ENCODE peak calls at places on chromosomes 5 and 9, in six cellular contexts. W, X, T, F, N and Y are unnamed samples.

GRCh38 chr5:169281625-169282024 is 19.3 kb downstream of the SLIT3 start:
- DNase-seq in W (no peak), X (no peak), T (no peak), F (no peak), N (no peak), Y (no peak)

GRCh38 chr5:61198606-61199005 is 36.3 kb upstream of the SMIM15 start:
- DNase-seq in W (no peak), X (no peak), T (no peak), F (no peak), N (no peak), Y (no peak)

GRCh38 chr9:136565075-136565721 is 19.4 kb upstream of the NOTCH1 start:
- DNase-seq in W (peak; percentile 77), X (no peak), T (peak; percentile 68), F (no peak), N (no peak), Y (no peak)

GRCh38 chr9:112097712-112098688 is 77.1 kb downstream of the SUSD1 start:
- DNase-seq in W (peak; percentile 32), X (peak; percentile 77), T (peak; percentile 58), F (peak; percentile 75), N (peak; percentile 83), Y (peak; percentile 67)

GRCh38 chr5:61993446-61994017 is 312.5 kb upstream of the KIF2A start:
- DNase-seq in W (no peak), X (no peak), T (no peak), F (no peak), N (no peak), Y (no peak)

GRCh38 chr5:159971931-159972461 is 36.9 kb upstream of the TTC1 start:
- DNase-seq in W (peak; percentile 34), X (no peak), T (no peak), F (no peak), N (no peak), Y (no peak)

GRCh38 chr5:31383734-31384133 is 148.2 kb downstream of the DROSHA start:
- DNase-seq in W (no peak), X (peak; percentile 61), T (no peak), F (no peak), N (peak; percentile 42), Y (no peak)

GRCh38 chr5:114473541-114473940 is 111.7 kb downstream of the KCNN2 start:
- DNase-seq in W (no peak), X (peak; percentile 8), T (no peak), F (peak; percentile 21), N (no peak), Y (no peak)

GRCh38 chr5:132387649-132388117 is 18.2 kb downstream of the SLC22A5 start:
- DNase-seq in W (peak; percentile 29), X (peak; percentile 99), T (peak; percentile 81), F (peak; percentile 91), N (peak; percentile 51), Y (peak; percentile 100)

GRCh38 chr5:138829341-138829740 is 45.8 kb downstream of the LRRTM2 start:
- DNase-seq in W (no peak), X (peak; percentile 31), T (no peak), F (no peak), N (no peak), Y (no peak)

GRCh38 chr9:14906654-14907359 is 3.4 kb downstream of the FREM1 start:
- DNase-seq in W (no peak), X (no peak), T (no peak), F (no peak), N (peak; percentile 77), Y (no peak)

GRCh38 chr9:16921855-16922254 is 51.4 kb upstream of the BNC2 start:
- DNase-seq in W (no peak), X (no peak), T (no peak), F (peak; percentile 77), N (no peak), Y (no peak)

GRCh38 chr9:86943223-86943870 is 4.0 kb downstream of the GAS1 start:
- DNase-seq in W (no peak), X (no peak), T (peak; percentile 37), F (no peak), N (no peak), Y (no peak)

GRCh38 chr5:7047862-7048261 is 334.6 kb downstream of the TENT4A start:
- DNase-seq in W (no peak), X (no peak), T (no peak), F (no peak), N (no peak), Y (no peak)

GRCh38 chr9:88927510-88927909 is 63.8 kb upstream of the S1PR3 start:
- DNase-seq in W (no peak), X (no peak), T (no peak), F (no peak), N (no peak), Y (no peak)

GRCh38 chr5:174454464-174454863 is 269.9 kb upstream of the MSX2 start:
- DNase-seq in W (no peak), X (no peak), T (no peak), F (no peak), N (no peak), Y (no peak)

GRCh38 chr5:111672126-111672525 is 84.9 kb downstream of the NREP start:
- DNase-seq in W (no peak), X (no peak), T (no peak), F (no peak), N (no peak), Y (no peak)

GRCh38 chr9:121261107-121261460 is 6.9 kb upstream of the GSN start:
- DNase-seq in W (no peak), X (no peak), T (no peak), F (no peak), N (no peak), Y (no peak)

GRCh38 chr9:28779240-28779639 is 1206.0 kb upstream of the C9orf72 start:
- DNase-seq in W (no peak), X (no peak), T (no peak), F (peak; percentile 32), N (no peak), Y (no peak)

GRCh38 chr5:145362261-145362660 is 472.9 kb downstream of the PRELID2 start:
- DNase-seq in W (no peak), X (peak; percentile 93), T (no peak), F (peak; percentile 75), N (no peak), Y (peak; percentile 16)

GRCh38 chr5:175696855-175697198 is 39.0 kb downstream of the HRH2 start:
- DNase-seq in W (no peak), X (no peak), T (no peak), F (no peak), N (no peak), Y (no peak)

GRCh38 chr9:97714435-97714834 is 17.3 kb upstream of the XPA start:
- DNase-seq in W (no peak), X (peak; percentile 56), T (no peak), F (peak; percentile 86), N (no peak), Y (no peak)

GRCh38 chr9:116055536-116055935 is 98.1 kb upstream of the PAPPA start:
- DNase-seq in W (no peak), X (peak; percentile 33), T (no peak), F (no peak), N (no peak), Y (no peak)

GRCh38 chr5:127367912-127368468 is 77.4 kb downstream of the MEGF10 start:
- DNase-seq in W (no peak), X (no peak), T (no peak), F (no peak), N (no peak), Y (no peak)

GRCh38 chr9:109110326-109111014 is 9.3 kb downstream of the TMEM245 start:
- DNase-seq in W (no peak), X (peak; percentile 80), T (no peak), F (peak; percentile 51), N (no peak), Y (no peak)

GRCh38 chr5:464843-465590 is 22.0 kb downstream of the EXOC3 start:
- DNase-seq in W (peak; percentile 9), X (no peak), T (no peak), F (no peak), N (no peak), Y (no peak)

GRCh38 chr9:135260776-135261175 is 173.3 kb downstream of the OLFM1 start:
- DNase-seq in W (no peak), X (no peak), T (no peak), F (no peak), N (no peak), Y (no peak)

GRCh38 chr9:4420351-4420750 is 69.9 kb upstream of the SLC1A1 start:
- DNase-seq in W (no peak), X (no peak), T (no peak), F (peak; percentile 7), N (no peak), Y (no peak)

GRCh38 chr9:78133751-78134150 is 102.1 kb upstream of the CEP78 start:
- DNase-seq in W (no peak), X (no peak), T (no peak), F (peak; percentile 33), N (no peak), Y (no peak)

GRCh38 chr9:135155396-135155795 is 67.9 kb downstream of the OLFM1 start:
- DNase-seq in W (no peak), X (no peak), T (no peak), F (no peak), N (no peak), Y (no peak)

GRCh38 chr5:116572375-116573278 is 2.0 kb downstream of the SEMA6A start:
- DNase-seq in W (peak; percentile 41), X (no peak), T (peak; percentile 51), F (no peak), N (no peak), Y (no peak)

DNA sequence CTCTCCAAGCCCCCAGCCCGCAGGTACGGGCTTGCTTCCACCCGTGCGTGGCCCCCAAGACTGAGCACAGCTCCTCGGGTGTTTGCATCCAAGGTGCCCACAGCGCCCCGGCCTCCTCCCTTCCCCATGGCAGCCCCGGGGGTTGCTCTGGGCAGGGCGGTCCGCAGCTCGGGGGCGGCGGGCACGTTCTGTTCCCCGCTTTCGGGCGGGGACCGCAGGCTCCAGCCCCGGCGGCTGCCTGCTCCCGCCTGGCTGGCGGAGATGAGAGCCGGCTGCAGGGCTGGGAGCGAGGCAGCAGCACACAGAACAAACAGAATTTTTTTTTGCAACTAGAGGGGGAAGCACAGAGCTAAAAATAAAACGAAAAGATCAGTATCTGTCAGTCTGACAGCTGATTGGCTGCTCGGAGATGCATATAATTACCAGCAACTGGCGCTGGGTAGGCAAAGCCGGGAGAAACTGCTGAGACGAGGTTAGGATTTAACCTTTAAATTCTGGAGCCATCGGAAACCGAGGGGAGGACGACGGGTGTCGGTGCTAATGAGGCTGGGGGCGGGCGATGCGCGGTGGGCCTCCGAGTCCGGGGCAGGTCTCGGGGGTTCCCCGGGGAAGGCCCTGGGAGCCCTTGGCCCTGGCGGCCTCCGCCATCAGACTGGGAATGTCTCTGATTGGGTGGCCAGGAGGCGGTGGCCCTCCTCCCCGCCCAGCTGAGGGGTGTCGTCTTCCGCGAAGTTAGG is 142.7 kb upstream of the IER5L start:
- DNase-seq in W (peak; percentile 68), X (peak; percentile 82), T (peak; percentile 62), F (peak; percentile 61), N (peak; percentile 53), Y (peak; percentile 36)
- TF ChIP-seq CTCF in W (peak; percentile 10), X (peak; percentile 27), T (no peak), F (peak; percentile 18), N (peak; percentile 4), Y (peak; percentile 6)

GRCh38 chr9:72596451-72597180 is 75.2 kb downstream of the TMC1 start:
- DNase-seq in W (no peak), X (no peak), T (no peak), F (no peak), N (no peak), Y (no peak)
- H3K4me3 ChIP-seq in W (no peak overlapping the region), X (no peak overlapping the region), T (no peak overlapping the region), F (no peak overlapping the region), N (no peak overlapping the region), Y (no peak overlapping the region)

GRCh38 chr5:72209515-72210115 is 102.3 kb downstream of the MAP1B start:
- DNase-seq in W (no peak), X (no peak), T (no peak), F (peak; percentile 44), N (no peak), Y (no peak)
- TF ChIP-seq CTCF in W (no peak), X (no peak), T (no peak), F (no peak), N (no peak), Y (no peak)

GRCh38 chr9:124040935-124041816 is 29.6 kb downstream of the LHX2 start:
- DNase-seq in W (peak; percentile 72), X (no peak), T (no peak), F (no peak), N (peak; percentile 41), Y (no peak)
- H3K4me3 ChIP-seq in W (peak overlapping the region; percentile 28), X (peak overlapping the region; percentile 17), T (peak overlapping the region; percentile 16), F (no peak overlapping the region), N (no peak overlapping the region), Y (peak overlapping the region; percentile 0)